ENCODE peak calls at places on chromosome 10, in eight cellular contexts. I is LoVo; B is NCI-H2081 treated with DMSO at 0.1 percent for 48 hours; P is HT-29; D is fibroblast of lung; R is HAP-1; X is activated T-helper 1 cell treated with Interleukin-2 at 50 U/mL for 16 hours; M is activated naive CD4-positive, alpha-beta T cell. K is an unnamed sample.

GRCh38 chr10:1465421-1465902 is 271.9 kb downstream of the ADARB2 start:
- DNase-seq in B (no peak), D (no peak), P (no peak), R (no peak), M (no peak), X (no peak), I (no peak), K (no peak)

GRCh38 chr10:34581871-34582532 is 233.1 kb downstream of the PARD3 start:
- DNase-seq in B (no peak), M (no peak), D (peak), R (no peak), P (no peak), I (no peak), X (no peak), K (no peak)

GRCh38 chr10:119542357-119542989 is at the start of gene RGS10:
- DNase-seq in P (peak), I (peak), B (no peak), X (peak), R (peak), M (peak), D (peak), K (peak)

GRCh38 chr10:109894516-109894915 is 28.8 kb downstream of the XPNPEP1 start:
- DNase-seq in D (peak), B (no peak), R (no peak), M (no peak), I (no peak), P (no peak), X (no peak), K (no peak)

GRCh38 chr10:93458821-93459257 is 23.3 kb downstream of the MYOF start:
- DNase-seq in P (peak), D (peak), B (no peak), I (peak), X (no peak), M (no peak), R (no peak), K (peak)

GRCh38 chr10:61905446-61905725 is 3.9 kb downstream of the ARID5B start:
- DNase-seq in P (no peak), X (no peak), R (no peak), I (no peak), M (no peak), D (no peak), B (no peak), K (no peak)

GRCh38 chr10:13743963-13744362 is 157.2 kb downstream of the PRPF18 start:
- DNase-seq in M (no peak), R (no peak), B (no peak), D (no peak), I (no peak), X (no peak), P (no peak), K (no peak)

GRCh38 chr10:24683554-24683953 is 40.1 kb downstream of the ARHGAP21 start:
- DNase-seq in P (no peak), D (no peak), I (no peak), X (no peak), R (no peak), B (no peak), M (no peak), K (no peak)

GRCh38 chr10:29600067-29600466 is 34.7 kb downstream of the SVIL start:
- DNase-seq in R (no peak), D (no peak), B (no peak), P (no peak), I (no peak), X (no peak), M (no peak), K (no peak)

GRCh38 chr10:67527351-67527750 is 168.6 kb downstream of the CTNNA3 start:
- DNase-seq in M (no peak), P (no peak), X (no peak), D (peak), R (no peak), I (no peak), B (no peak), K (no peak)

GRCh38 chr10:11625019-11625735 is 13.7 kb upstream of the USP6NL start:
- DNase-seq in D (no peak), X (no peak), B (no peak), P (no peak), R (no peak), M (no peak), I (no peak), K (no peak)

GRCh38 chr10:124532106-124532641 is 70.6 kb downstream of the LHPP start:
- DNase-seq in X (no peak), B (no peak), R (peak), I (peak), M (no peak), P (peak), D (no peak), K (peak)

GRCh38 chr10:29257784-29258135 is 31.1 kb upstream of the LYZL1 start:
- DNase-seq in B (no peak), R (no peak), X (no peak), D (no peak), P (no peak), M (no peak), I (no peak), K (no peak)

GRCh38 chr10:72692897-72693598 is 1.1 kb downstream of the MCU start:
- DNase-seq in P (peak), D (peak), I (no peak), R (no peak), M (no peak), B (no peak), X (no peak), K (no peak)

GRCh38 chr10:106982248-106982647 is 182.3 kb downstream of the SORCS1 start:
- DNase-seq in B (no peak), I (no peak), P (no peak), R (no peak), X (no peak), D (no peak), M (no peak), K (no peak)

GRCh38 chr10:71728218-71728737 is 8.7 kb upstream of the C10orf105 start:
- DNase-seq in P (no peak), R (peak), I (no peak), D (no peak), M (no peak), X (no peak), B (no peak), K (no peak)

GRCh38 chr10:12372846-12373245 is 23.5 kb downstream of the CAMK1D start:
- DNase-seq in D (no peak), X (no peak), P (no peak), R (no peak), M (no peak), I (no peak), B (no peak), K (no peak)

GRCh38 chr10:17219024-17219423 is 9.0 kb upstream of the VIM start:
- DNase-seq in B (no peak), M (no peak), R (no peak), I (no peak), P (no peak), D (peak), X (no peak), K (no peak)

GRCh38 chr10:16314259-16314658 is 122.6 kb upstream of the PTER start:
- DNase-seq in B (no peak), P (no peak), X (no peak), R (no peak), I (no peak), D (no peak), M (no peak), K (no peak)

GRCh38 chr10:123241391-123242141 is 87.4 kb downstream of the BUB3 start:
- DNase-seq in D (no peak), X (peak), M (no peak), P (no peak), I (no peak), B (no peak), R (no peak), K (peak)

GRCh38 chr10:46550795-46551700 is 5.4 kb downstream of the GPRIN2 start:
- DNase-seq in R (no peak), B (no peak), M (no peak), D (no peak), P (no peak), X (no peak), I (no peak), K (no peak)

GRCh38 chr10:68027429-68027828 is 47.7 kb downstream of the HERC4 start:
- DNase-seq in R (peak), I (no peak), M (no peak), X (no peak), B (no peak), P (no peak), D (no peak), K (no peak)

GRCh38 chr10:28410420-28411135 is 107.7 kb upstream of the MPP7 start:
- DNase-seq in M (no peak), D (no peak), X (no peak), I (no peak), R (no peak), P (peak), B (no peak), K (no peak)

GRCh38 chr10:43259981-43260761 is 6.7 kb downstream of the RASGEF1A start:
- DNase-seq in B (no peak), D (no peak), X (no peak), P (no peak), R (no peak), I (no peak), M (no peak), K (no peak)

GRCh38 chr10:132756591-132756990 is 29.4 kb downstream of the NKX6-2 start:
- DNase-seq in B (no peak), D (no peak), R (no peak), X (no peak), M (no peak), I (no peak), P (no peak), K (no peak)

GRCh38 chr10:17683541-17683940 is 39.6 kb downstream of the STAM start:
- DNase-seq in D (peak), P (no peak), B (no peak), M (no peak), X (no peak), I (no peak), R (no peak), K (no peak)

GRCh38 chr10:30433286-30433778 is 652 bp upstream of the MAP3K8 start:
- DNase-seq in D (peak), M (peak), I (peak), P (peak), R (peak), B (no peak), X (no peak), K (peak)

GRCh38 chr10:127195571-127196226 is 692 bp downstream of the INSYN2A start:
- DNase-seq in I (no peak), X (no peak), D (peak), R (no peak), B (no peak), M (no peak), P (no peak), K (no peak)

GRCh38 chr10:33570495-33570894 is 236.0 kb upstream of the NRP1 start:
- DNase-seq in B (no peak), R (no peak), D (no peak), X (no peak), M (no peak), P (no peak), I (no peak), K (no peak)

GRCh38 chr10:80468002-80468401 is 13.9 kb downstream of the TSPAN14 start:
- DNase-seq in I (no peak), R (peak), B (no peak), X (peak), P (no peak), D (no peak), M (no peak), K (no peak)

GRCh38 chr10:115660391-115660790 is 567.2 kb downstream of the ATRNL1 start:
- DNase-seq in X (no peak), R (no peak), D (no peak), M (no peak), B (no peak), I (no peak), P (no peak), K (no peak)

GRCh38 chr10:30434273-30435067 is 486 bp downstream of the MAP3K8 start:
- DNase-seq in M (peak), R (peak), I (peak), D (peak), B (no peak), X (peak), P (peak), K (peak)